ENCODE peak calls at places on chromosomes 11 and 22, in nine cellular contexts. M is chondrocyte; E is activated T-cell treated with anti-CD3 and anti-CD28 coated beads for 1 hour; U is AG08395; Y is GM20000; X is fibroblast of the aortic adventitia; I is activated naive CD4-positive, alpha-beta T cell treated with anti-CD3 and anti-CD28 coated beads, Interleukin-2, amount 50 U/mL, for 72 hours; Z is stomach; C is neural crest cell. K is an unnamed sample.

GRCh38 chr11:121012091-121012490 is 11.8 kb upstream of the TBCEL start:
- DNase-seq in U (no peak), Y (no peak), Z (no peak), M (no peak), X (no peak), E (no peak), C (no peak), I (no peak), K (no peak)

GRCh38 chr11:554824-555499 is 5.6 kb downstream of the LMNTD2 start:
- DNase-seq in Y (peak; percentile 94), C (peak; percentile 57), M (no peak), Z (peak; percentile 78), E (peak; percentile 75), X (no peak), I (peak; percentile 75), U (peak; percentile 49), K (peak; percentile 78)

GRCh38 chr22:36839356-36840073 is 21.3 kb upstream of the NCF4 start:
- DNase-seq in X (no peak), I (no peak), Z (no peak), U (no peak), E (no peak), M (no peak), Y (no peak), C (no peak), K (no peak)

GRCh38 chr22:31248138-31248745 is 36.1 kb downstream of the LIMK2 start:
- DNase-seq in E (peak; percentile 54), M (no peak), Z (peak; percentile 57), U (peak; percentile 94), X (peak; percentile 90), I (peak; percentile 47), C (peak; percentile 61), Y (peak; percentile 57), K (peak; percentile 40)

GRCh38 chr11:27013741-27014415 is 20.0 kb downstream of the FIBIN start:
- DNase-seq in X (peak; percentile 63), U (peak; percentile 21), Y (no peak), E (no peak), I (no peak), Z (no peak), M (no peak), C (no peak), K (no peak)

GRCh38 chr11:121152764-121153163 is 51.7 kb downstream of the TECTA start:
- DNase-seq in Y (no peak), M (no peak), I (no peak), U (no peak), E (no peak), X (no peak), Z (no peak), C (no peak), K (no peak)

GRCh38 chr11:16124390-16124789 is 232.0 kb downstream of the SOX6 start:
- DNase-seq in Z (no peak), I (no peak), Y (no peak), C (no peak), E (no peak), X (no peak), U (no peak), M (no peak), K (no peak)

GRCh38 chr11:12815931-12816494 is 141.8 kb downstream of the TEAD1 start:
- DNase-seq in I (no peak), Z (no peak), Y (no peak), E (no peak), X (no peak), M (no peak), U (no peak), C (no peak), K (no peak)

GRCh38 chr11:131579932-131580387 is 209.5 kb downstream of the NTM start:
- DNase-seq in Y (peak; percentile 47), E (no peak), Z (no peak), M (no peak), I (no peak), X (peak; percentile 8), C (peak; percentile 47), U (peak; percentile 82), K (peak; percentile 7)

GRCh38 chr22:31250740-31251330 is 38.7 kb downstream of the LIMK2 start:
- DNase-seq in M (no peak), U (no peak), X (no peak), E (no peak), Z (no peak), I (no peak), C (no peak), Y (no peak), K (no peak)

K was measured in germinal center.